ENCODE peak calls at places on chromosomes 6 and 20, in ten cellular contexts. One of them, this sample, is unnamed.

GRCh38 chr6:137827977-137828815 is 38.9 kb upstream of the TNFAIP3 start:
- DNase-seq in body of pancreas: no peak
- DNase-seq in pancreas: no peak
- DNase-seq in left cardiac atrium: no peak
- DNase-seq in type B pancreatic cell: no peak
- DNase-seq in breast epithelium: no peak
- DNase-seq in ACHN: no peak
- DNase-seq in activated effector memory CD4-positive, alpha-beta T cell treated with anti-CD3 and anti-CD28 coated beads, Interleukin-2, amount 50 U/mL, for 16 hours: peak; percentile 72
- DNase-seq in epithelial cell of esophagus: peak; percentile 92
- DNase-seq in HCT116: no peak
- DNase-seq in this sample: no peak

GRCh38 chr6:11423072-11423471 is 114.5 kb upstream of the TMEM170B start:
- DNase-seq in body of pancreas: no peak
- DNase-seq in HCT116: no peak
- DNase-seq in epithelial cell of esophagus: peak; percentile 78
- DNase-seq in activated effector memory CD4-positive, alpha-beta T cell treated with anti-CD3 and anti-CD28 coated beads, Interleukin-2, amount 50 U/mL, for 16 hours: no peak
- DNase-seq in ACHN: no peak
- DNase-seq in type B pancreatic cell: no peak
- DNase-seq in left cardiac atrium: no peak
- DNase-seq in pancreas: no peak
- DNase-seq in breast epithelium: no peak
- DNase-seq in this sample: no peak

GRCh38 chr6:31586596-31586995 is 519 bp downstream of the LST1 start:
- DNase-seq in HCT116: no peak
- DNase-seq in pancreas: no peak
- DNase-seq in activated effector memory CD4-positive, alpha-beta T cell treated with anti-CD3 and anti-CD28 coated beads, Interleukin-2, amount 50 U/mL, for 16 hours: no peak
- DNase-seq in type B pancreatic cell: no peak
- DNase-seq in epithelial cell of esophagus: no peak
- DNase-seq in breast epithelium: no peak
- DNase-seq in body of pancreas: no peak
- DNase-seq in left cardiac atrium: no peak
- DNase-seq in ACHN: no peak
- DNase-seq in this sample: no peak

GRCh38 chr20:32155017-32155965 is 45.8 kb downstream of the TM9SF4 start:
- DNase-seq in left cardiac atrium: peak; percentile 93
- DNase-seq in type B pancreatic cell: no peak
- DNase-seq in epithelial cell of esophagus: peak; percentile 31
- DNase-seq in HCT116: no peak
- DNase-seq in ACHN: peak; percentile 84
- DNase-seq in pancreas: peak; percentile 51
- DNase-seq in body of pancreas: peak; percentile 59
- DNase-seq in activated effector memory CD4-positive, alpha-beta T cell treated with anti-CD3 and anti-CD28 coated beads, Interleukin-2, amount 50 U/mL, for 16 hours: peak; percentile 72
- DNase-seq in breast epithelium: peak; percentile 55
- DNase-seq in this sample: peak; percentile 86

GRCh38 chr6:56831334-56831733 is 123.6 kb upstream of the BEND6 start:
- DNase-seq in activated effector memory CD4-positive, alpha-beta T cell treated with anti-CD3 and anti-CD28 coated beads, Interleukin-2, amount 50 U/mL, for 16 hours: no peak
- DNase-seq in HCT116: no peak
- DNase-seq in body of pancreas: no peak
- DNase-seq in breast epithelium: no peak
- DNase-seq in epithelial cell of esophagus: no peak
- DNase-seq in pancreas: no peak
- DNase-seq in type B pancreatic cell: no peak
- DNase-seq in left cardiac atrium: no peak
- DNase-seq in ACHN: no peak
- DNase-seq in this sample: no peak

GRCh38 chr6:158769696-158770446 is 49.3 kb downstream of the EZR start:
- DNase-seq in HCT116: no peak
- DNase-seq in epithelial cell of esophagus: no peak
- DNase-seq in ACHN: no peak
- DNase-seq in breast epithelium: no peak
- DNase-seq in type B pancreatic cell: no peak
- DNase-seq in pancreas: no peak
- DNase-seq in activated effector memory CD4-positive, alpha-beta T cell treated with anti-CD3 and anti-CD28 coated beads, Interleukin-2, amount 50 U/mL, for 16 hours: no peak
- DNase-seq in body of pancreas: no peak
- DNase-seq in left cardiac atrium: peak; percentile 65
- DNase-seq in this sample: peak; percentile 75

GRCh38 chr6:118586741-118587485 is 38.8 kb downstream of the PLN start:
- DNase-seq in HCT116: no peak
- DNase-seq in pancreas: no peak
- DNase-seq in breast epithelium: no peak
- DNase-seq in ACHN: no peak
- DNase-seq in type B pancreatic cell: no peak
- DNase-seq in left cardiac atrium: no peak
- DNase-seq in activated effector memory CD4-positive, alpha-beta T cell treated with anti-CD3 and anti-CD28 coated beads, Interleukin-2, amount 50 U/mL, for 16 hours: no peak
- DNase-seq in epithelial cell of esophagus: no peak
- DNase-seq in body of pancreas: no peak
- DNase-seq in this sample: no peak

GRCh38 chr6:105326216-105326615 is 76.7 kb downstream of the PREP start:
- DNase-seq in body of pancreas: peak; percentile 37
- DNase-seq in pancreas: peak; percentile 41
- DNase-seq in type B pancreatic cell: no peak
- DNase-seq in activated effector memory CD4-positive, alpha-beta T cell treated with anti-CD3 and anti-CD28 coated beads, Interleukin-2, amount 50 U/mL, for 16 hours: no peak
- DNase-seq in epithelial cell of esophagus: no peak
- DNase-seq in left cardiac atrium: no peak
- DNase-seq in HCT116: peak; percentile 56
- DNase-seq in ACHN: peak; percentile 66
- DNase-seq in breast epithelium: peak; percentile 60
- DNase-seq in this sample: no peak

GRCh38 chr6:41704028-41704427 is 31.4 kb downstream of the TFEB start:
- DNase-seq in body of pancreas: no peak
- DNase-seq in type B pancreatic cell: no peak
- DNase-seq in left cardiac atrium: no peak
- DNase-seq in pancreas: no peak
- DNase-seq in epithelial cell of esophagus: no peak
- DNase-seq in HCT116: no peak
- DNase-seq in activated effector memory CD4-positive, alpha-beta T cell treated with anti-CD3 and anti-CD28 coated beads, Interleukin-2, amount 50 U/mL, for 16 hours: no peak
- DNase-seq in breast epithelium: no peak
- DNase-seq in ACHN: no peak
- DNase-seq in this sample: no peak

GRCh38 chr6:90160013-90160412 is 136.6 kb downstream of the BACH2 start:
- DNase-seq in left cardiac atrium: no peak
- DNase-seq in pancreas: no peak
- DNase-seq in breast epithelium: no peak
- DNase-seq in epithelial cell of esophagus: no peak
- DNase-seq in activated effector memory CD4-positive, alpha-beta T cell treated with anti-CD3 and anti-CD28 coated beads, Interleukin-2, amount 50 U/mL, for 16 hours: no peak
- DNase-seq in body of pancreas: no peak
- DNase-seq in HCT116: no peak
- DNase-seq in ACHN: no peak
- DNase-seq in type B pancreatic cell: no peak
- DNase-seq in this sample: no peak

GRCh38 chr20:53547664-53548239 is 45.9 kb downstream of the ZNF217 start:
- DNase-seq in breast epithelium: peak; percentile 23
- DNase-seq in pancreas: no peak
- DNase-seq in left cardiac atrium: no peak
- DNase-seq in epithelial cell of esophagus: peak; percentile 62
- DNase-seq in body of pancreas: peak; percentile 39
- DNase-seq in activated effector memory CD4-positive, alpha-beta T cell treated with anti-CD3 and anti-CD28 coated beads, Interleukin-2, amount 50 U/mL, for 16 hours: no peak
- DNase-seq in HCT116: peak; percentile 42
- DNase-seq in ACHN: peak; percentile 58
- DNase-seq in type B pancreatic cell: no peak
- DNase-seq in this sample: no peak

GRCh38 chr6:158661156-158661555 is 11.3 kb downstream of the SYTL3 start:
- DNase-seq in body of pancreas: no peak
- DNase-seq in breast epithelium: no peak
- DNase-seq in pancreas: no peak
- DNase-seq in epithelial cell of esophagus: peak; percentile 58
- DNase-seq in HCT116: no peak
- DNase-seq in activated effector memory CD4-positive, alpha-beta T cell treated with anti-CD3 and anti-CD28 coated beads, Interleukin-2, amount 50 U/mL, for 16 hours: no peak
- DNase-seq in ACHN: no peak
- DNase-seq in type B pancreatic cell: no peak
- DNase-seq in left cardiac atrium: no peak
- DNase-seq in this sample: no peak

GRCh38 chr20:24389686-24390085 is 79.7 kb upstream of the SYNDIG1 start:
- DNase-seq in breast epithelium: no peak
- DNase-seq in body of pancreas: no peak
- DNase-seq in HCT116: no peak
- DNase-seq in ACHN: no peak
- DNase-seq in left cardiac atrium: peak; percentile 27
- DNase-seq in activated effector memory CD4-positive, alpha-beta T cell treated with anti-CD3 and anti-CD28 coated beads, Interleukin-2, amount 50 U/mL, for 16 hours: no peak
- DNase-seq in type B pancreatic cell: no peak
- DNase-seq in pancreas: no peak
- DNase-seq in epithelial cell of esophagus: no peak
- DNase-seq in this sample: no peak

GRCh38 chr6:46637145-46637544 is 15.5 kb downstream of the CYP39A1 start:
- DNase-seq in type B pancreatic cell: no peak
- DNase-seq in HCT116: no peak
- DNase-seq in activated effector memory CD4-positive, alpha-beta T cell treated with anti-CD3 and anti-CD28 coated beads, Interleukin-2, amount 50 U/mL, for 16 hours: no peak
- DNase-seq in left cardiac atrium: no peak
- DNase-seq in pancreas: no peak
- DNase-seq in epithelial cell of esophagus: peak; percentile 96
- DNase-seq in body of pancreas: no peak
- DNase-seq in breast epithelium: no peak
- DNase-seq in ACHN: no peak
- DNase-seq in this sample: no peak

GRCh38 chr6:69825904-69826303 is 29.1 kb upstream of the LMBRD1 start:
- DNase-seq in pancreas: no peak
- DNase-seq in HCT116: no peak
- DNase-seq in ACHN: no peak
- DNase-seq in body of pancreas: no peak
- DNase-seq in type B pancreatic cell: no peak
- DNase-seq in epithelial cell of esophagus: peak; percentile 18
- DNase-seq in breast epithelium: no peak
- DNase-seq in left cardiac atrium: no peak
- DNase-seq in activated effector memory CD4-positive, alpha-beta T cell treated with anti-CD3 and anti-CD28 coated beads, Interleukin-2, amount 50 U/mL, for 16 hours: no peak
- DNase-seq in this sample: no peak

GRCh38 chr20:711526-711925 is 35.9 kb upstream of the SCRT2 start:
- DNase-seq in pancreas: no peak
- DNase-seq in breast epithelium: no peak
- DNase-seq in body of pancreas: no peak
- DNase-seq in left cardiac atrium: no peak
- DNase-seq in ACHN: no peak
- DNase-seq in type B pancreatic cell: no peak
- DNase-seq in HCT116: no peak
- DNase-seq in epithelial cell of esophagus: no peak
- DNase-seq in activated effector memory CD4-positive, alpha-beta T cell treated with anti-CD3 and anti-CD28 coated beads, Interleukin-2, amount 50 U/mL, for 16 hours: peak; percentile 31
- DNase-seq in this sample: no peak

This sample was measured in left ventricle myocardium superior.